ENCODE peak calls at places on chromosomes 1 and 21, in nine cellular contexts. One of them, this sample, is unnamed.

GRCh38 chr1:119971710-119972570 is 75.6 kb upstream of the ADAM30 start:
- DNase-seq in tibial artery: no peak
- DNase-seq in heart right ventricle: no peak
- DNase-seq in retinal pigment epithelial cell: no peak
- DNase-seq in bronchial epithelial cell: peak; percentile 66
- DNase-seq in endothelial cell of umbilical vein: no peak
- DNase-seq in CD4-positive, alpha-beta memory T cell: no peak
- DNase-seq in fibroblast of lung: no peak
- DNase-seq in heart left ventricle: no peak
- DNase-seq in this sample: no peak

GRCh38 chr1:43441166-43441893 is 12.4 kb downstream of the HYI start:
- DNase-seq in tibial artery: peak; percentile 46
- DNase-seq in heart right ventricle: no peak
- DNase-seq in retinal pigment epithelial cell: no peak
- DNase-seq in bronchial epithelial cell: no peak
- DNase-seq in endothelial cell of umbilical vein: no peak
- DNase-seq in CD4-positive, alpha-beta memory T cell: no peak
- DNase-seq in fibroblast of lung: no peak
- DNase-seq in heart left ventricle: no peak
- DNase-seq in this sample: no peak

GRCh38 chr1:81563632-81564031 is 237.1 kb upstream of the ADGRL2 start:
- DNase-seq in tibial artery: no peak
- DNase-seq in heart right ventricle: no peak
- DNase-seq in retinal pigment epithelial cell: no peak
- DNase-seq in bronchial epithelial cell: peak; percentile 65
- DNase-seq in endothelial cell of umbilical vein: no peak
- DNase-seq in CD4-positive, alpha-beta memory T cell: no peak
- DNase-seq in fibroblast of lung: no peak
- DNase-seq in heart left ventricle: no peak
- DNase-seq in this sample: no peak

GRCh38 chr1:225896937-225897549 is 8.1 kb upstream of the LEFTY1 start:
- DNase-seq in tibial artery: no peak
- DNase-seq in heart right ventricle: no peak
- DNase-seq in retinal pigment epithelial cell: no peak
- DNase-seq in bronchial epithelial cell: peak; percentile 91
- DNase-seq in endothelial cell of umbilical vein: no peak
- DNase-seq in CD4-positive, alpha-beta memory T cell: peak; percentile 88
- DNase-seq in fibroblast of lung: no peak
- DNase-seq in heart left ventricle: no peak
- DNase-seq in this sample: no peak

GRCh38 chr1:37656881-37657280 is 22.2 kb upstream of the RSPO1 start:
- DNase-seq in tibial artery: no peak
- DNase-seq in heart right ventricle: no peak
- DNase-seq in retinal pigment epithelial cell: no peak
- DNase-seq in bronchial epithelial cell: no peak
- DNase-seq in endothelial cell of umbilical vein: no peak
- DNase-seq in CD4-positive, alpha-beta memory T cell: no peak
- DNase-seq in fibroblast of lung: no peak
- DNase-seq in heart left ventricle: no peak
- DNase-seq in this sample: no peak

GRCh38 chr1:59879556-59879955 is 47.0 kb downstream of the CYP2J2 start:
- DNase-seq in tibial artery: no peak
- DNase-seq in heart right ventricle: peak; percentile 34
- DNase-seq in retinal pigment epithelial cell: peak; percentile 34
- DNase-seq in bronchial epithelial cell: peak; percentile 77
- DNase-seq in endothelial cell of umbilical vein: peak; percentile 67
- DNase-seq in CD4-positive, alpha-beta memory T cell: peak; percentile 11
- DNase-seq in fibroblast of lung: peak; percentile 75
- DNase-seq in heart left ventricle: peak; percentile 41
- DNase-seq in this sample: peak; percentile 65

GRCh38 chr1:246161626-246162025 is 345.5 kb downstream of the SMYD3 start:
- DNase-seq in tibial artery: no peak
- DNase-seq in heart right ventricle: no peak
- DNase-seq in retinal pigment epithelial cell: peak; percentile 61
- DNase-seq in bronchial epithelial cell: peak; percentile 97
- DNase-seq in endothelial cell of umbilical vein: peak; percentile 37
- DNase-seq in CD4-positive, alpha-beta memory T cell: no peak
- DNase-seq in fibroblast of lung: peak; percentile 87
- DNase-seq in heart left ventricle: no peak
- DNase-seq in this sample: no peak

GRCh38 chr1:230939806-230940489 is 38.7 kb downstream of the TTC13 start:
- DNase-seq in tibial artery: no peak
- DNase-seq in heart right ventricle: no peak
- DNase-seq in retinal pigment epithelial cell: no peak
- DNase-seq in bronchial epithelial cell: no peak
- DNase-seq in endothelial cell of umbilical vein: no peak
- DNase-seq in CD4-positive, alpha-beta memory T cell: no peak
- DNase-seq in fibroblast of lung: no peak
- DNase-seq in heart left ventricle: no peak
- DNase-seq in this sample: no peak

GRCh38 chr1:61674221-61674620 is 50.7 kb downstream of the TM2D1 start:
- DNase-seq in tibial artery: no peak
- DNase-seq in heart right ventricle: no peak
- DNase-seq in retinal pigment epithelial cell: no peak
- DNase-seq in bronchial epithelial cell: peak; percentile 78
- DNase-seq in endothelial cell of umbilical vein: no peak
- DNase-seq in CD4-positive, alpha-beta memory T cell: no peak
- DNase-seq in fibroblast of lung: peak; percentile 47
- DNase-seq in heart left ventricle: no peak
- DNase-seq in this sample: no peak

GRCh38 chr1:229325401-229325800 is 17.4 kb downstream of the CCSAP start:
- DNase-seq in tibial artery: no peak
- DNase-seq in heart right ventricle: no peak
- DNase-seq in retinal pigment epithelial cell: no peak
- DNase-seq in bronchial epithelial cell: no peak
- DNase-seq in endothelial cell of umbilical vein: no peak
- DNase-seq in CD4-positive, alpha-beta memory T cell: no peak
- DNase-seq in fibroblast of lung: no peak
- DNase-seq in heart left ventricle: no peak
- DNase-seq in this sample: no peak

GRCh38 chr1:200181861-200182260 is 154.4 kb downstream of the NR5A2 start:
- DNase-seq in tibial artery: no peak
- DNase-seq in heart right ventricle: no peak
- DNase-seq in retinal pigment epithelial cell: no peak
- DNase-seq in bronchial epithelial cell: peak; percentile 90
- DNase-seq in endothelial cell of umbilical vein: no peak
- DNase-seq in CD4-positive, alpha-beta memory T cell: no peak
- DNase-seq in fibroblast of lung: no peak
- DNase-seq in heart left ventricle: no peak
- DNase-seq in this sample: no peak

GRCh38 chr1:220879090-220879508 is at the start of gene HLX:
- DNase-seq in tibial artery: peak; percentile 95
- DNase-seq in heart right ventricle: peak; percentile 90
- DNase-seq in retinal pigment epithelial cell: no peak
- DNase-seq in bronchial epithelial cell: peak; percentile 16
- DNase-seq in endothelial cell of umbilical vein: peak; percentile 89
- DNase-seq in CD4-positive, alpha-beta memory T cell: no peak
- DNase-seq in fibroblast of lung: peak; percentile 95
- DNase-seq in heart left ventricle: peak; percentile 95
- DNase-seq in this sample: peak; percentile 78

GRCh38 chr21:39073063-39073462 is 110.2 kb downstream of the PSMG1 start:
- DNase-seq in tibial artery: peak; percentile 83
- DNase-seq in heart right ventricle: no peak
- DNase-seq in retinal pigment epithelial cell: no peak
- DNase-seq in bronchial epithelial cell: no peak
- DNase-seq in endothelial cell of umbilical vein: no peak
- DNase-seq in CD4-positive, alpha-beta memory T cell: no peak
- DNase-seq in fibroblast of lung: no peak
- DNase-seq in heart left ventricle: no peak
- DNase-seq in this sample: no peak

GRCh38 chr1:234732671-234733390 is 122.9 kb upstream of the IRF2BP2 start:
- DNase-seq in tibial artery: no peak
- DNase-seq in heart right ventricle: no peak
- DNase-seq in retinal pigment epithelial cell: no peak
- DNase-seq in bronchial epithelial cell: no peak
- DNase-seq in endothelial cell of umbilical vein: no peak
- DNase-seq in CD4-positive, alpha-beta memory T cell: no peak
- DNase-seq in fibroblast of lung: no peak
- DNase-seq in heart left ventricle: no peak
- DNase-seq in this sample: no peak

GRCh38 chr1:174074757-174075156 is 52.6 kb upstream of the RC3H1 start:
- DNase-seq in tibial artery: no peak
- DNase-seq in heart right ventricle: no peak
- DNase-seq in retinal pigment epithelial cell: no peak
- DNase-seq in bronchial epithelial cell: peak; percentile 35
- DNase-seq in endothelial cell of umbilical vein: peak; percentile 33
- DNase-seq in CD4-positive, alpha-beta memory T cell: no peak
- DNase-seq in fibroblast of lung: peak; percentile 72
- DNase-seq in heart left ventricle: no peak
- DNase-seq in this sample: no peak

GRCh38 chr1:90707363-90707710 is 9.8 kb downstream of the BARHL2 start:
- DNase-seq in tibial artery: no peak
- DNase-seq in heart right ventricle: no peak
- DNase-seq in retinal pigment epithelial cell: peak; percentile 22
- DNase-seq in bronchial epithelial cell: peak; percentile 26
- DNase-seq in endothelial cell of umbilical vein: no peak
- DNase-seq in CD4-positive, alpha-beta memory T cell: no peak
- DNase-seq in fibroblast of lung: no peak
- DNase-seq in heart left ventricle: no peak
- DNase-seq in this sample: no peak
- H3K4me3 ChIP-seq in tibial artery: peak overlapping the region; percentile 24
- H3K4me3 ChIP-seq in heart right ventricle: no peak overlapping the region
- H3K4me3 ChIP-seq in retinal pigment epithelial cell: peak overlapping the region; percentile 28
- H3K4me3 ChIP-seq in bronchial epithelial cell: no peak overlapping the region
- H3K4me3 ChIP-seq in endothelial cell of umbilical vein: no peak overlapping the region
- H3K4me3 ChIP-seq in CD4-positive, alpha-beta memory T cell: no peak overlapping the region
- H3K4me3 ChIP-seq in fibroblast of lung: no peak overlapping the region
- H3K4me3 ChIP-seq in heart left ventricle: peak overlapping the region; percentile 44
- H3K4me3 ChIP-seq in this sample: no peak overlapping the region

GRCh38 chr1:179369751-179370341 is 4.1 kb downstream of the AXDND1 start:
- DNase-seq in tibial artery: no peak
- DNase-seq in heart right ventricle: no peak
- DNase-seq in retinal pigment epithelial cell: peak; percentile 37
- DNase-seq in bronchial epithelial cell: peak; percentile 67
- DNase-seq in endothelial cell of umbilical vein: peak; percentile 79
- DNase-seq in CD4-positive, alpha-beta memory T cell: peak; percentile 67
- DNase-seq in fibroblast of lung: peak; percentile 86
- DNase-seq in heart left ventricle: no peak
- DNase-seq in this sample: no peak
- H3K4me3 ChIP-seq in tibial artery: no peak overlapping the region
- H3K4me3 ChIP-seq in heart right ventricle: no peak overlapping the region
- H3K4me3 ChIP-seq in retinal pigment epithelial cell: no peak overlapping the region
- H3K4me3 ChIP-seq in bronchial epithelial cell: no peak overlapping the region
- H3K4me3 ChIP-seq in endothelial cell of umbilical vein: no peak overlapping the region
- H3K4me3 ChIP-seq in CD4-positive, alpha-beta memory T cell: no peak overlapping the region
- H3K4me3 ChIP-seq in fibroblast of lung: no peak overlapping the region
- H3K4me3 ChIP-seq in heart left ventricle: no peak overlapping the region
- H3K4me3 ChIP-seq in this sample: no peak overlapping the region

DNA sequence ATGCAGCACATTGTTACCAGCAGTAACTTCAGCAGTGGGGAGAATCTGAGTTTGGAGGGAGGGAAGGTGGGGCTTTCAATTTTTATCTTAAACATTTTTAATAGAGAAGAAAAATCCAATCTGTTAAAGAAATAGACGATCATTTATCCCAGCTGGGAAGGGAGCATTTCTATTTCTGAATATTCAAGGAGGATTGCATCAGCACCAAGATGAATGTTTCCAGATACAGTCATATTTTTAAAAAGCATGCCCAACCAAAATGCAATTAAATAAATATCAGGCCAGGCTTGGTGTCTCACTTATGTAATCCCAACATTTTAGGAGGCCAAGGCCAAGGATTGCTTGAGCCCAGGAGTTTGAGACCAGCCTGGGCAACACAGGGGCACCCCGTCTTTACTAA is 1.7 kb upstream of the ATP1A4 start:
- DNase-seq in tibial artery: no peak
- DNase-seq in heart right ventricle: no peak
- DNase-seq in retinal pigment epithelial cell: no peak
- DNase-seq in bronchial epithelial cell: no peak
- DNase-seq in endothelial cell of umbilical vein: no peak
- DNase-seq in CD4-positive, alpha-beta memory T cell: no peak
- DNase-seq in fibroblast of lung: peak; percentile 80
- DNase-seq in heart left ventricle: no peak
- DNase-seq in this sample: no peak
- H3K4me3 ChIP-seq in tibial artery: no peak overlapping the region
- H3K4me3 ChIP-seq in heart right ventricle: no peak overlapping the region
- H3K4me3 ChIP-seq in retinal pigment epithelial cell: no peak overlapping the region
- H3K4me3 ChIP-seq in bronchial epithelial cell: no peak overlapping the region
- H3K4me3 ChIP-seq in endothelial cell of umbilical vein: no peak overlapping the region
- H3K4me3 ChIP-seq in CD4-positive, alpha-beta memory T cell: no peak overlapping the region
- H3K4me3 ChIP-seq in fibroblast of lung: no peak overlapping the region
- H3K4me3 ChIP-seq in heart left ventricle: no peak overlapping the region
- H3K4me3 ChIP-seq in this sample: no peak overlapping the region

DNA sequence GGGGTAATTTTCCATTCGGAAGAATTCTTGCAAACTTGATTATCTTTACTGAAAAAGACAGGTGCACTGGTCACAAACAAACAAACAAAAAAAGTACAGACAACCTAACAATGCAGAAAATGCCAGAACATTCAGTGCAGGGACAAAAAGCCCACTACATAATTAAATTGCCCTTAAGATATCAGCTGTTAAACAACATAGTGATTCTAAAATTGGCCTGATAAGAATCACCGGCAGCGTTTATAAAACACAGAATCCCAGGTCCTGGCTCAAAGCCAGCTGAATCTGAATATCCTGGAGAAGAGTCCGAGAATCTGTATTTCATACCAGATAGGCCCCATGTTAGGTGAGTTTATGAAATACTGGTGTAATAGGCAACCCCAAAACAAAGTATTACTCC is 6.1 kb downstream of the PLPP3 start:
- DNase-seq in tibial artery: no peak
- DNase-seq in heart right ventricle: no peak
- DNase-seq in retinal pigment epithelial cell: no peak
- DNase-seq in bronchial epithelial cell: no peak
- DNase-seq in endothelial cell of umbilical vein: peak; percentile 48
- DNase-seq in CD4-positive, alpha-beta memory T cell: no peak
- DNase-seq in fibroblast of lung: no peak
- DNase-seq in heart left ventricle: peak; percentile 36
- DNase-seq in this sample: no peak
- H3K4me3 ChIP-seq in tibial artery: peak overlapping the region; percentile 22
- H3K4me3 ChIP-seq in heart right ventricle: no peak overlapping the region
- H3K4me3 ChIP-seq in retinal pigment epithelial cell: no peak overlapping the region
- H3K4me3 ChIP-seq in bronchial epithelial cell: no peak overlapping the region
- H3K4me3 ChIP-seq in endothelial cell of umbilical vein: no peak overlapping the region
- H3K4me3 ChIP-seq in CD4-positive, alpha-beta memory T cell: no peak overlapping the region
- H3K4me3 ChIP-seq in fibroblast of lung: peak overlapping the region; percentile 29
- H3K4me3 ChIP-seq in heart left ventricle: peak overlapping the region; percentile 97
- H3K4me3 ChIP-seq in this sample: peak overlapping the region; percentile 23

GRCh38 chr1:27862671-27863551 is 9.4 kb upstream of the THEMIS2 start:
- DNase-seq in tibial artery: peak; percentile 82
- DNase-seq in heart right ventricle: no peak
- DNase-seq in retinal pigment epithelial cell: no peak
- DNase-seq in bronchial epithelial cell: peak; percentile 100
- DNase-seq in endothelial cell of umbilical vein: peak; percentile 49
- DNase-seq in CD4-positive, alpha-beta memory T cell: no peak
- DNase-seq in fibroblast of lung: peak; percentile 99
- DNase-seq in heart left ventricle: peak; percentile 56
- DNase-seq in this sample: peak; percentile 55
- H3K4me3 ChIP-seq in tibial artery: no peak overlapping the region
- H3K4me3 ChIP-seq in heart right ventricle: no peak overlapping the region
- H3K4me3 ChIP-seq in retinal pigment epithelial cell: no peak overlapping the region
- H3K4me3 ChIP-seq in bronchial epithelial cell: no peak overlapping the region
- H3K4me3 ChIP-seq in endothelial cell of umbilical vein: no peak overlapping the region
- H3K4me3 ChIP-seq in CD4-positive, alpha-beta memory T cell: no peak overlapping the region
- H3K4me3 ChIP-seq in fibroblast of lung: no peak overlapping the region
- H3K4me3 ChIP-seq in heart left ventricle: no peak overlapping the region
- H3K4me3 ChIP-seq in this sample: no peak overlapping the region